ENCODE peak calls at places on chromosomes 7 and 10, in nine cellular contexts. N is activated CD8-positive, alpha-beta memory T cell treated with anti-CD3 and anti-CD28 coated beads, Interleukin-2, amount 10 ng/mL, durations not matched to agents 7 days and 5 days; W is RPMI7951; R is activated T-helper 1 cell treated with anti-CD3 and anti-CD28 coated beads, Interleukin-2, amount 50 U/mL, for 16 hours; T is activated CD4-positive, CD25-positive, alpha-beta regulatory T cell; B is astrocyte; S is activated T-cell treated with anti-CD3 and anti-CD28 coated beads, Interleukin-2, amount 50 U/mL, for 72 hours; E is activated naive CD8-positive, alpha-beta T cell treated with anti-CD3 and anti-CD28 coated beads, Interleukin-2, amount 50 U/mL, for 16 hours; Y is LHCN-M2. D is an unnamed sample.

GRCh38 chr7:136272934-136273333 is 295.8 kb upstream of the MTPN start:
- DNase-seq in N (no peak), W (no peak), R (no peak), T (no peak), B (no peak), S (no peak), E (no peak), Y (no peak), D (no peak)

GRCh38 chr7:52362521-52362920 is 672.9 kb upstream of the POM121L12 start:
- DNase-seq in N (no peak), W (no peak), R (no peak), T (no peak), B (no peak), S (no peak), E (no peak), Y (no peak), D (no peak)

GRCh38 chr10:127044191-127044590 is 139.0 kb downstream of the DOCK1 start:
- DNase-seq in N (no peak), W (no peak), R (no peak), T (no peak), B (no peak), S (no peak), E (no peak), Y (no peak), D (no peak)

GRCh38 chr10:126576336-126576735 is 94.2 kb downstream of the C10orf90 start:
- DNase-seq in N (no peak), W (peak), R (no peak), T (no peak), B (peak), S (no peak), E (no peak), Y (peak), D (peak)

GRCh38 chr7:4774804-4775280 is 581 bp upstream of the AP5Z1 start:
- DNase-seq in N (no peak), W (peak), R (no peak), T (no peak), B (peak), S (no peak), E (no peak), Y (peak), D (peak)

GRCh38 chr7:41567350-41568114 is 135.4 kb downstream of the INHBA start:
- DNase-seq in N (no peak), W (peak), R (no peak), T (no peak), B (no peak), S (no peak), E (no peak), Y (peak), D (peak)

GRCh38 chr7:142438235-142438922 is 180.5 kb upstream of the PRSS58 start:
- DNase-seq in N (no peak), W (peak), R (no peak), T (no peak), B (peak), S (no peak), E (no peak), Y (peak), D (peak)

GRCh38 chr10:87659571-87660483 is at the start of gene PAPSS2:
- DNase-seq in N (no peak), W (peak), R (no peak), T (no peak), B (peak), S (peak), E (no peak), Y (peak), D (peak)

GRCh38 chr10:111871458-111871857 is 312.1 kb downstream of the GPAM start:
- DNase-seq in N (no peak), W (no peak), R (no peak), T (no peak), B (no peak), S (no peak), E (no peak), Y (no peak), D (no peak)

GRCh38 chr10:131126321-131127121 is 185.0 kb downstream of the TCERG1L start:
- DNase-seq in N (no peak), W (no peak), R (no peak), T (no peak), B (no peak), S (no peak), E (no peak), Y (no peak), D (no peak)

GRCh38 chr7:33487998-33488682 is 358.8 kb downstream of the BBS9 start:
- DNase-seq in N (no peak), W (no peak), R (no peak), T (no peak), B (no peak), S (no peak), E (no peak), Y (no peak), D (no peak)